ENCODE peak calls at places on chromosomes 1 and 21, in four cellular contexts. D, C, W and F are unnamed samples.

GRCh38 chr1:167136191-167136614 is 42.3 kb downstream of the STYXL2 start:
- DNase-seq in W (peak), D (peak), C (no peak), F (peak)

GRCh38 chr21:37564341-37564923 is 197.9 kb downstream of the DYRK1A start:
- DNase-seq in C (peak), D (peak), W (peak), F (peak)

GRCh38 chr1:93255222-93256079 is 74.9 kb downstream of the CCDC18 start:
- DNase-seq in D (peak), W (peak), C (no peak), F (peak)

GRCh38 chr1:39385067-39385988 is 106.1 kb upstream of the BMP8A start:
- DNase-seq in W (no peak), D (no peak), C (no peak), F (no peak)

GRCh38 chr1:33334081-33334552 is 13.2 kb upstream of the A3GALT2 start:
- DNase-seq in C (peak), W (peak), D (peak), F (peak)

GRCh38 chr1:98315309-98315708 is 346.2 kb upstream of the SNX7 start:
- DNase-seq in C (no peak), W (no peak), D (peak), F (peak)

GRCh38 chr1:24062221-24062620 is 49.7 kb downstream of the MYOM3 start:
- DNase-seq in D (no peak), C (no peak), W (no peak), F (no peak)

GRCh38 chr1:85328713-85329376 is 52.4 kb upstream of the BCL10 start:
- DNase-seq in W (peak), C (no peak), D (peak), F (peak)

GRCh38 chr1:183198463-183198862 is 12.4 kb downstream of the LAMC2 start:
- DNase-seq in W (peak), D (peak), C (no peak), F (peak)

GRCh38 chr1:91744973-91745648 is 140.8 kb downstream of the TGFBR3 start:
- DNase-seq in C (peak), W (no peak), D (peak), F (peak)

GRCh38 chr1:81044708-81045107 is 756.0 kb upstream of the ADGRL2 start:
- DNase-seq in C (no peak), W (peak), D (peak), F (peak)

GRCh38 chr1:41792485-41792770 is 126.3 kb downstream of the HIVEP3 start:
- DNase-seq in W (no peak), C (no peak), D (no peak), F (no peak)

GRCh38 chr1:205211839-205212241 is 338 bp upstream of the DSTYK start:
- DNase-seq in W (no peak), C (no peak), D (no peak), F (no peak)

GRCh38 chr1:223500560-223501425 is 107.6 kb downstream of the CCDC185 start:
- DNase-seq in W (peak), D (peak), C (no peak), F (peak)

GRCh38 chr1:64471218-64471719 is 1.3 kb downstream of the CACHD1 start:
- DNase-seq in W (peak), C (peak), D (peak), F (peak)

GRCh38 chr1:3779265-3779911 is 6.8 kb downstream of the SMIM1 start:
- DNase-seq in C (no peak), D (no peak), W (no peak), F (no peak)

GRCh38 chr1:62321438-62321837 is 2.2 kb upstream of the KANK4 start:
- DNase-seq in W (peak), D (peak), C (no peak), F (peak)

GRCh38 chr1:27966402-27967105 is 6.8 kb downstream of the XKR8 start:
- DNase-seq in W (peak), C (no peak), D (no peak), F (peak)

GRCh38 chr1:53131590-53131938 is 10.9 kb downstream of the SLC1A7 start:
- DNase-seq in W (no peak), C (no peak), D (no peak), F (no peak)

GRCh38 chr1:213376862-213377372 is 325.9 kb downstream of the RPS6KC1 start:
- DNase-seq in C (no peak), D (peak), W (no peak), F (no peak)

GRCh38 chr21:45923146-45923545 is 58.4 kb upstream of the COL6A1 start:
- DNase-seq in W (peak), C (peak), D (peak), F (peak)

GRCh38 chr21:33026878-33027400 is 1.2 kb downstream of the OLIG2 start:
- DNase-seq in D (no peak), C (no peak), W (no peak), F (no peak)

GRCh38 chr21:37914211-37914900 is 1.9 kb downstream of the KCNJ6 start:
- DNase-seq in D (peak), W (peak), C (no peak), F (peak)

GRCh38 chr1:193042766-193043691 is 16.1 kb downstream of the UCHL5 start:
- DNase-seq in W (no peak), C (no peak), D (no peak), F (no peak)

DNA sequence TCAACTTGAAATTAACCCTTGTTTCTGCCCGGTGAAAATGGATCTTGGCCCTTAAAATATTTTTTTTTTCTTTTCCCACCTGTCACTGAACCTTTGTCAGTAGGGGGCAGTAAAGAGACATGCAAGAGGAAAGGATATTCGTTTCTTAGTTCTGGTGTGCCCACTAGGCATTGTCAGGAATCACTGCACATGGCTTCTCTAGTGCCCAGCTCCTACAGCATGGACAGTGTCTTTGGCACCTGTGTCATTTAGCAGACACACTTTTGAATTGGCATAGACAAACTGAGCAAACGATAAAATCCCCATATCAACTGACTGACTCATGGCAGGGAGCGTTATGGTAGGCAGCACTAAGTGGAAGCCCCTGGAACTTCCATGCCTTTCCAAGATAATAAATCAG is 1048.1 kb downstream of the BRINP3 start:
- DNase-seq in W (peak), C (no peak), D (peak), F (peak)
- TF ChIP-seq CTCF in W (peak), C (peak), D (peak), F (peak)

GRCh38 chr21:31543191-31543590 is 116.3 kb upstream of the SOD1 start:
- DNase-seq in D (peak), W (peak), C (no peak), F (peak)

GRCh38 chr21:31538821-31539220 is 120.7 kb upstream of the SOD1 start:
- DNase-seq in C (no peak), D (no peak), W (no peak), F (no peak)

GRCh38 chr21:31536138-31536537 is 123.4 kb upstream of the SOD1 start:
- DNase-seq in D (no peak), C (no peak), W (no peak), F (no peak)

GRCh38 chr21:31537872-31538576 is 121.5 kb upstream of the SOD1 start:
- DNase-seq in C (no peak), W (no peak), D (no peak), F (no peak)
- TF ChIP-seq CTCF in C (no peak), W (no peak), D (peak), F (peak)

GRCh38 chr1:112394743-112395062 is 1.3 kb upstream of the CTTNBP2NL start:
- DNase-seq in C (no peak), W (no peak), D (no peak), F (no peak)
- TF ChIP-seq CTCF in C (no peak), W (no peak), D (no peak), F (no peak)

GRCh38 chr1:211517006-211517405 is 25.0 kb upstream of the RD3 start:
- DNase-seq in W (no peak), C (no peak), D (no peak), F (peak)
- TF ChIP-seq CTCF in W (no peak), C (no peak), D (no peak), F (no peak)

DNA sequence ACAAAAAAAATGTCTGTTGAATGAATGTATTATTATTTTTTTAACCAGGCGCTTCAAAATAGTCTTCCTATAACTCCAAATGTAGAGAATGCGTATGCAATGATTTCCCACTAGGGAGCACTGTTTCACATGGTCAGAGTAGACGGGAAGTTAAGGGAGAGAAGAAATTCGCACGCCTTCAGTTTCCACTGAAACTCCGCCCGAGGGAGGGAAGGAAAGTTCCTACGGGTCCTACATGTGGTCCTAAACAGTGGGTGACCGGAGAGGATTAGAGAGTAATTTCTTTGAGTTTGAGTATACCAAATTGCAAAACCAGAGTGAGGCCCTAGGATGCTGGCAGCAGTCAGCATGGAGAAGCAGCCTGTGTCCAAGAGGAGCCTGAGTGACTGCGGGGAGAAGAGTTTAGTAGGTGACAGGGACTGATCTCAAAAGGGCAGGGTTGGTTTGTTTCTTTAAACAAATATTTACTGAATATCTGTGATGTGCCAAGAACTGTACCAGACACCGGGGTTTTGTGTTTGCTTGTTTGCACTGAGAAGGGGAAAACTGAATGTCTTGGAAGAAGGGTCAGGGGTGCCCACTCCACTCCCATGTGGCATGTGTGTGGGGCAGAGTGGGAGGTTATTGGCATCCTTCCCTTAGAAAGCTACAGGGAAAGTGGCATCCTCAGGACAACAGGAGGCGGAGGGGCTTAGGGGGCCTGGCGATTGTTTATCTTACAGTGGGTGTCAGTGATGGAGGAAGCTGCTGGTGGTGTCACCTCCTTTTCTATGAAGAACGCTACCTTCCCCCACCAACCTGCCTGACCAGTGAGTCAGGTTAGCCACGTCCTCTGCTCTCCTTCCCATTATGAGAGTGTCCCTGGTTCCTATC is 22.8 kb downstream of the RNU5D-1 start:
- DNase-seq in W (peak), D (peak), C (no peak), F (peak)
- TF ChIP-seq CTCF in W (peak), D (peak), C (peak), F (peak)

GRCh38 chr1:20168547-20169491 is 17.1 kb upstream of the UBXN10 start:
- DNase-seq in C (no peak), D (no peak), W (no peak), F (no peak)

GRCh38 chr1:20164694-20165202 is 21.1 kb upstream of the UBXN10 start:
- DNase-seq in W (no peak), D (peak), C (peak), F (no peak)

GRCh38 chr1:20166047-20166446 is 19.8 kb upstream of the UBXN10 start:
- DNase-seq in C (no peak), D (peak), W (peak), F (peak)

GRCh38 chr1:20167126-20167525 is 18.8 kb upstream of the UBXN10 start:
- DNase-seq in D (no peak), C (no peak), W (peak), F (no peak)

DNA sequence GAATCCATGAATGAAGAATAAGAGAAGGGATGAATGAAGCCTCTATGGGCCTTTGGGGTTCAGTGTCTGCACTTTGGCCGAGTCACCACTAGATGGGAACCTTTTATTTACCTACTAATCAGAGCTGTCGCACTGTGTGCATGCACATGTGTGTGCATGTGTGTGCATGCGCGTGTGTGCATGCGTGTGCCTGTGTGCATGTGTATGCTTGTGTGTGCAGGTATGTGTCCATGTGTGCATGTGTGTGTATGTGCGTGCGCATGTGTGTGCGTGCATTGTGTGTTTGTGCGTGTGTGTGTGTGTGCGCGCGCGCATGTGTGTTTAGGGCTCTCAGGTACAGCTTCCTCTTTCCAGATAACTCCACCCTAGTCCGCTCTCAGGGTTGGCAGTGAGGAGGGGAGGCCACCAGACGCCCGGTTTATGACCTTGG is 20.4 kb upstream of the UBXN10 start:
- DNase-seq in C (no peak), D (peak), W (peak), F (peak)
- TF ChIP-seq CTCF in C (peak), D (peak), W (peak), F (peak)

GRCh38 chr1:109570414-109570813 is 22.0 kb downstream of the GNAI3 start:
- DNase-seq in W (peak), D (peak), C (no peak), F (no peak)
- TF ChIP-seq CTCF in W (no peak), D (no peak), C (no peak), F (no peak)